ENCODE peak calls at places on chromosome 20, in seven cellular contexts. N is stimulated activated CD4-positive, alpha-beta T cell treated with anti-CD3 and anti-CD28 coated beads, Interleukin-12 subunit alpha, Interleukin-12 subunit beta, amount 100 ng/mL, for 48 hours; O is epithelial cell of esophagus; B is iris pigment epithelial cell; J is HFFc6; U is astrocyte of the cerebellum; C is activated CD8-positive, alpha-beta memory T cell treated with anti-CD3 and anti-CD28 coated beads for 24 hours. L is an unnamed sample.

GRCh38 chr20:50982372-50982771 is 23.8 kb downstream of the MOCS3 start:
- DNase-seq in N (no peak), O (peak; percentile 93), B (peak; percentile 81), J (peak; percentile 72), U (no peak), C (no peak), L (no peak)

GRCh38 chr20:25338112-25339023 is 52.3 kb downstream of the ABHD12 start:
- DNase-seq in N (no peak), O (no peak), B (no peak), J (no peak), U (no peak), C (no peak), L (no peak)

GRCh38 chr20:46563848-46564197 is 13.4 kb upstream of the OCSTAMP start:
- DNase-seq in N (no peak), O (no peak), B (no peak), J (no peak), U (no peak), C (no peak), L (no peak)

GRCh38 chr20:41533537-41534136 is 84.5 kb downstream of the CHD6 start:
- DNase-seq in N (no peak), O (no peak), B (no peak), J (no peak), U (no peak), C (no peak), L (no peak)

GRCh38 chr20:63178889-63179751 is 36.8 kb downstream of the YTHDF1 start:
- DNase-seq in N (peak; percentile 38), O (peak; percentile 53), B (no peak), J (peak; percentile 34), U (no peak), C (peak; percentile 84), L (peak; percentile 70)

GRCh38 chr20:46933150-46933549 is 38.5 kb downstream of the EYA2 start:
- DNase-seq in N (no peak), O (no peak), B (no peak), J (no peak), U (no peak), C (no peak), L (no peak)

GRCh38 chr20:24633026-24633425 is 163.6 kb downstream of the SYNDIG1 start:
- DNase-seq in N (no peak), O (peak; percentile 76), B (no peak), J (peak; percentile 27), U (peak; percentile 41), C (peak; percentile 19), L (no peak)

GRCh38 chr20:15253431-15253830 is 916.0 kb upstream of the FLRT3 start:
- DNase-seq in N (no peak), O (no peak), B (no peak), J (no peak), U (no peak), C (no peak), L (no peak)

GRCh38 chr20:37714973-37715657 is 21.3 kb downstream of the CTNNBL1 start:
- DNase-seq in N (no peak), O (peak; percentile 80), B (peak; percentile 84), J (peak; percentile 81), U (no peak), C (no peak), L (no peak)

GRCh38 chr20:5949943-5950270 is 426 bp downstream of the TRMT6 start:
- DNase-seq in N (no peak), O (no peak), B (no peak), J (no peak), U (no peak), C (no peak), L (no peak)

GRCh38 chr20:1816384-1817381 is 78.5 kb upstream of the SIRPA start:
- DNase-seq in N (no peak), O (peak; percentile 83), B (peak; percentile 16), J (peak; percentile 86), U (no peak), C (peak; percentile 56), L (no peak)

GRCh38 chr20:5056801-5057599 is 55.7 kb upstream of the SLC23A2 start:
- DNase-seq in N (peak; percentile 79), O (peak; percentile 60), B (peak; percentile 45), J (peak; percentile 36), U (no peak), C (peak; percentile 84), L (peak; percentile 55)

GRCh38 chr20:38550274-38550673 is 30.7 kb upstream of the ADIG start:
- DNase-seq in N (no peak), O (no peak), B (no peak), J (no peak), U (no peak), C (no peak), L (no peak)

GRCh38 chr20:51412333-51412761 is 130.2 kb downstream of the NFATC2 start:
- DNase-seq in N (no peak), O (no peak), B (peak; percentile 48), J (no peak), U (no peak), C (no peak), L (no peak)

GRCh38 chr20:48544402-48545333 is 283.1 kb downstream of the PREX1 start:
- DNase-seq in N (no peak), O (no peak), B (no peak), J (no peak), U (no peak), C (no peak), L (no peak)

GRCh38 chr20:13422637-13423036 is 201.6 kb downstream of the ISM1 start:
- DNase-seq in N (no peak), O (peak; percentile 93), B (peak; percentile 24), J (no peak), U (no peak), C (no peak), L (no peak)

GRCh38 chr20:58702859-58703648 is 10.5 kb downstream of the NPEPL1 start:
- DNase-seq in N (no peak), O (no peak), B (no peak), J (no peak), U (no peak), C (peak; percentile 52), L (no peak)

GRCh38 chr20:48456361-48457184 is 371.2 kb downstream of the PREX1 start:
- DNase-seq in N (no peak), O (no peak), B (no peak), J (no peak), U (no peak), C (no peak), L (no peak)

GRCh38 chr20:13245250-13245723 is 24.2 kb downstream of the ISM1 start:
- DNase-seq in N (no peak), O (no peak), B (no peak), J (no peak), U (no peak), C (no peak), L (no peak)

GRCh38 chr20:42338274-42339172 is 720.3 kb upstream of the CHD6 start:
- DNase-seq in N (no peak), O (no peak), B (no peak), J (no peak), U (no peak), C (no peak), L (no peak)

GRCh38 chr20:17699931-17700351 is at the start of gene BANF2:
- DNase-seq in N (no peak), O (peak; percentile 48), B (no peak), J (no peak), U (no peak), C (no peak), L (no peak)

GRCh38 chr20:23049201-23049932 is at the start of gene THBD:
- DNase-seq in N (no peak), O (peak; percentile 91), B (peak; percentile 52), J (no peak), U (no peak), C (no peak), L (no peak)

GRCh38 chr20:6185268-6185667 is 62.4 kb upstream of the FERMT1 start:
- DNase-seq in N (no peak), O (no peak), B (no peak), J (no peak), U (no peak), C (no peak), L (no peak)

GRCh38 chr20:57040924-57041323 is 225.5 kb downstream of the BMP7 start:
- DNase-seq in N (no peak), O (peak; percentile 18), B (peak; percentile 23), J (peak; percentile 67), U (no peak), C (no peak), L (no peak)

GRCh38 chr20:38110525-38111178 is 54.4 kb downstream of the TGM2 start:
- DNase-seq in N (no peak), O (no peak), B (no peak), J (no peak), U (no peak), C (no peak), L (no peak)

GRCh38 chr20:62434098-62434497 is 6.8 kb upstream of the RBBP8NL start:
- DNase-seq in N (no peak), O (no peak), B (no peak), J (no peak), U (no peak), C (no peak), L (no peak)

GRCh38 chr20:62734881-62735280 is 26.2 kb downstream of the NTSR1 start:
- DNase-seq in N (no peak), O (no peak), B (no peak), J (no peak), U (no peak), C (no peak), L (no peak)

GRCh38 chr20:47736570-47737152 is 48.6 kb downstream of the SULF2 start:
- DNase-seq in N (no peak), O (no peak), B (no peak), J (no peak), U (no peak), C (no peak), L (no peak)

GRCh38 chr20:19855426-19855825 is 97.4 kb downstream of the RIN2 start:
- DNase-seq in N (no peak), O (no peak), B (no peak), J (no peak), U (no peak), C (no peak), L (no peak)

GRCh38 chr20:57215426-57215825 is 51.0 kb downstream of the BMP7 start:
- DNase-seq in N (no peak), O (no peak), B (no peak), J (no peak), U (no peak), C (no peak), L (no peak)

GRCh38 chr20:62355527-62356142 is 11.5 kb downstream of the LAMA5 start:
- DNase-seq in N (no peak), O (peak; percentile 61), B (peak; percentile 43), J (no peak), U (no peak), C (no peak), L (no peak)

GRCh38 chr20:42604998-42605970 is 584.4 kb downstream of the PTPRT start:
- DNase-seq in N (no peak), O (no peak), B (no peak), J (no peak), U (no peak), C (no peak), L (no peak)

GRCh38 chr20:34546751-34547181 is 11.8 kb upstream of the MAP1LC3A start:
- DNase-seq in N (no peak), O (no peak), B (no peak), J (no peak), U (no peak), C (no peak), L (no peak)

GRCh38 chr20:34390769-34391447 is 27.8 kb downstream of the ITCH start:
- DNase-seq in N (peak; percentile 35), O (peak; percentile 88), B (peak; percentile 91), J (peak; percentile 96), U (peak; percentile 61), C (no peak), L (no peak)

GRCh38 chr20:36544134-36545018 is 3.1 kb downstream of the MYL9 start:
- DNase-seq in N (no peak), O (peak; percentile 79), B (peak; percentile 51), J (peak; percentile 87), U (peak; percentile 37), C (no peak), L (no peak)

GRCh38 chr20:64077876-64078551 is 1.3 kb downstream of the RGS19 start:
- DNase-seq in N (no peak), O (no peak), B (no peak), J (no peak), U (no peak), C (peak; percentile 77), L (peak; percentile 88)